ENCODE peak calls at places on chromosomes 4 and X, in four cellular contexts. One of them, this sample, is unnamed.

GRCh38 chr4:130035391-130035790 is 939.4 kb downstream of the C4orf33 start:
- DNase-seq in H1: no peak
- DNase-seq in K562: no peak
- DNase-seq in GM12891: no peak
- DNase-seq in this sample: no peak

GRCh38 chrX:129577473-129577872 is 37.4 kb downstream of the OCRL start:
- DNase-seq in H1: no peak
- DNase-seq in K562: peak; percentile 32
- DNase-seq in GM12891: no peak
- DNase-seq in this sample: no peak

GRCh38 chr4:119559044-119559647 is 69.5 kb downstream of the PDE5A start:
- DNase-seq in H1: no peak
- DNase-seq in K562: no peak
- DNase-seq in GM12891: no peak
- DNase-seq in this sample: no peak

GRCh38 chr4:76930721-76931481 is 18.7 kb upstream of the SEPTIN11 start:
- DNase-seq in H1: no peak
- DNase-seq in K562: no peak
- DNase-seq in GM12891: no peak
- DNase-seq in this sample: no peak

GRCh38 chrX:30663317-30663716 is 10.1 kb downstream of the GK start:
- DNase-seq in H1: no peak
- DNase-seq in K562: no peak
- DNase-seq in GM12891: no peak
- DNase-seq in this sample: no peak

GRCh38 chrX:76183289-76184057 is 10.6 kb downstream of the PBDC1 start:
- DNase-seq in H1: no peak
- DNase-seq in K562: no peak
- DNase-seq in GM12891: no peak
- DNase-seq in this sample: no peak

GRCh38 chr4:78512357-78512920 is 39.1 kb upstream of the ANXA3 start:
- DNase-seq in H1: no peak
- DNase-seq in K562: no peak
- DNase-seq in GM12891: no peak
- DNase-seq in this sample: no peak

GRCh38 chr4:39970559-39971270 is 7.0 kb downstream of the PDS5A start:
- DNase-seq in H1: peak; percentile 23
- DNase-seq in K562: no peak
- DNase-seq in GM12891: no peak
- DNase-seq in this sample: no peak

GRCh38 chr4:53777244-53777984 is 186.1 kb upstream of the LNX1 start:
- DNase-seq in H1: no peak
- DNase-seq in K562: no peak
- DNase-seq in GM12891: no peak
- DNase-seq in this sample: no peak

GRCh38 chr4:130183096-130183495 is 1087.1 kb downstream of the C4orf33 start:
- DNase-seq in H1: no peak
- DNase-seq in K562: no peak
- DNase-seq in GM12891: no peak
- DNase-seq in this sample: no peak

GRCh38 chr4:26573389-26573794 is 10.5 kb upstream of the TBC1D19 start:
- DNase-seq in H1: no peak
- DNase-seq in K562: no peak
- DNase-seq in GM12891: no peak
- DNase-seq in this sample: no peak

GRCh38 chrX:41145920-41146608 is 60.8 kb downstream of the USP9X start:
- DNase-seq in H1: no peak
- DNase-seq in K562: no peak
- DNase-seq in GM12891: no peak
- DNase-seq in this sample: no peak

GRCh38 chr4:14218641-14219040 is 591.1 kb upstream of the BOD1L1 start:
- DNase-seq in H1: no peak
- DNase-seq in K562: no peak
- DNase-seq in GM12891: no peak
- DNase-seq in this sample: no peak

GRCh38 chr4:20832821-20833220 is 132.6 kb downstream of the PACRGL start:
- DNase-seq in H1: no peak
- DNase-seq in K562: no peak
- DNase-seq in GM12891: no peak
- DNase-seq in this sample: no peak

GRCh38 chr4:168776382-168776781 is 233.7 kb downstream of the CBR4 start:
- DNase-seq in H1: no peak
- DNase-seq in K562: no peak
- DNase-seq in GM12891: no peak
- DNase-seq in this sample: no peak

GRCh38 chr4:74671074-74671698 is 123.1 kb downstream of the BTC start:
- DNase-seq in H1: peak; percentile 31
- DNase-seq in K562: peak; percentile 10
- DNase-seq in GM12891: no peak
- DNase-seq in this sample: no peak

GRCh38 chrX:29318051-29318450 is 730.8 kb downstream of the IL1RAPL1 start:
- DNase-seq in H1: no peak
- DNase-seq in K562: no peak
- DNase-seq in GM12891: no peak
- DNase-seq in this sample: no peak

GRCh38 chr4:55447826-55448225 is 52.1 kb downstream of the TMEM165 start:
- DNase-seq in H1: no peak
- DNase-seq in K562: no peak
- DNase-seq in GM12891: no peak
- DNase-seq in this sample: no peak

GRCh38 chr4:157389751-157390150 is 169.2 kb downstream of the GRIA2 start:
- DNase-seq in H1: no peak
- DNase-seq in K562: no peak
- DNase-seq in GM12891: no peak
- DNase-seq in this sample: no peak

GRCh38 chrX:105701310-105702052 is 120.9 kb upstream of the NRK start:
- DNase-seq in H1: no peak
- DNase-seq in K562: no peak
- DNase-seq in GM12891: no peak
- DNase-seq in this sample: no peak

GRCh38 chrX:118779581-118779980 is 44.0 kb upstream of the ZCCHC12 start:
- DNase-seq in H1: no peak
- DNase-seq in K562: no peak
- DNase-seq in GM12891: no peak
- DNase-seq in this sample: no peak

GRCh38 chr4:58981828-58982227 is 1871.6 kb upstream of the IGFBP7 start:
- DNase-seq in H1: no peak
- DNase-seq in K562: no peak
- DNase-seq in GM12891: no peak
- DNase-seq in this sample: no peak

GRCh38 chr4:142408003-142408441 is 438.1 kb downstream of the INPP4B start:
- DNase-seq in H1: no peak
- DNase-seq in K562: no peak
- DNase-seq in GM12891: no peak
- DNase-seq in this sample: no peak

GRCh38 chr4:21948347-21949072 is at the start of gene KCNIP4:
- DNase-seq in H1: no peak
- DNase-seq in K562: no peak
- DNase-seq in GM12891: peak; percentile 7
- DNase-seq in this sample: no peak

GRCh38 chr4:13656569-13656988 is 29.1 kb upstream of the BOD1L1 start:
- DNase-seq in H1: no peak
- DNase-seq in K562: peak; percentile 65
- DNase-seq in GM12891: no peak
- DNase-seq in this sample: peak; percentile 13

GRCh38 chr4:1204828-1205591 is 32.6 kb upstream of the SPON2 start:
- DNase-seq in H1: no peak
- DNase-seq in K562: no peak
- DNase-seq in GM12891: no peak
- DNase-seq in this sample: no peak
- TF ChIP-seq POLR2A in H1: no peak
- TF ChIP-seq POLR2A in K562: no peak
- TF ChIP-seq POLR2A in GM12891: no peak
- TF ChIP-seq POLR2A in this sample: no peak

DNA sequence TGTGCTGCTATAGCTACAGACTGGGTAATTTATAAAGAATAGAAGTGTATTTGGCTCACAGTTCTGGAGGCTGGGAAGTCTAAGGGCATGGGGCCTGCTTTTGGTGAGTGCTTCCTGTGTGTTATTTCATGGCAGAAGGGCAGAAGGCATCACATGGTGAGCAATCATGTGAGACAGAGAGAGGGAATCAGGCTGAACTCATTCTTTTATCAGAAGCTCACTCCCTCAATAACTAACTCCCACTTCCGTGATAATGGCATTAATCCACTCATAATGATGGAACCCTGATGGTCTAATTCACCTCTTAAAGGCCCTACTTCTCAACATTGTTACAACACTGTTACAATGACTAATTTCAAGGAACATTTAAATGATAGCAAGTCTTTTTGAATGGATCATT is 129.4 kb downstream of the FAT4 start:
- DNase-seq in H1: no peak
- DNase-seq in K562: no peak
- DNase-seq in GM12891: no peak
- DNase-seq in this sample: no peak
- TF ChIP-seq TAF1 in H1: no peak
- TF ChIP-seq TAF1 in K562: no peak
- TF ChIP-seq TAF1 in GM12891: no peak
- TF ChIP-seq TAF1 in this sample: no peak

DNA sequence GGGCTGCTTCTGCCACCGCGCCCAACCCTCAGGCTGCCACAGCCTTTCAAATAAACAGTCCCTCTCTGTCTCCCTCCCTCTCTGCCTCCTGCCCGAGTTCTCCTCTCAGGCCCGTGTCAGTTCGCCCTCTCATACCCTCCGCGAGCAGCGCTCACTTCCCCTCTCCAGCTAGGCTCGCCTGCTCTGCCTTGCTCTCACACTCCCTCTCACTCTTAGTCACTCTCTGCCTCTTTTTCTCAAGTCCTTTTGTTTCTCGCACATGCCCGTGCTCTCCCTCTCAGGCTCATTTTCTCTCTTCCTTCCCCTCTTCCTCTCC is 3.2 kb downstream of the EFNB1 start:
- DNase-seq in H1: no peak
- DNase-seq in K562: no peak
- DNase-seq in GM12891: peak; percentile 42
- DNase-seq in this sample: no peak
- TF ChIP-seq POLR2A in H1: no peak
- TF ChIP-seq POLR2A in K562: no peak
- TF ChIP-seq POLR2A in GM12891: no peak
- TF ChIP-seq POLR2A in this sample: no peak

DNA sequence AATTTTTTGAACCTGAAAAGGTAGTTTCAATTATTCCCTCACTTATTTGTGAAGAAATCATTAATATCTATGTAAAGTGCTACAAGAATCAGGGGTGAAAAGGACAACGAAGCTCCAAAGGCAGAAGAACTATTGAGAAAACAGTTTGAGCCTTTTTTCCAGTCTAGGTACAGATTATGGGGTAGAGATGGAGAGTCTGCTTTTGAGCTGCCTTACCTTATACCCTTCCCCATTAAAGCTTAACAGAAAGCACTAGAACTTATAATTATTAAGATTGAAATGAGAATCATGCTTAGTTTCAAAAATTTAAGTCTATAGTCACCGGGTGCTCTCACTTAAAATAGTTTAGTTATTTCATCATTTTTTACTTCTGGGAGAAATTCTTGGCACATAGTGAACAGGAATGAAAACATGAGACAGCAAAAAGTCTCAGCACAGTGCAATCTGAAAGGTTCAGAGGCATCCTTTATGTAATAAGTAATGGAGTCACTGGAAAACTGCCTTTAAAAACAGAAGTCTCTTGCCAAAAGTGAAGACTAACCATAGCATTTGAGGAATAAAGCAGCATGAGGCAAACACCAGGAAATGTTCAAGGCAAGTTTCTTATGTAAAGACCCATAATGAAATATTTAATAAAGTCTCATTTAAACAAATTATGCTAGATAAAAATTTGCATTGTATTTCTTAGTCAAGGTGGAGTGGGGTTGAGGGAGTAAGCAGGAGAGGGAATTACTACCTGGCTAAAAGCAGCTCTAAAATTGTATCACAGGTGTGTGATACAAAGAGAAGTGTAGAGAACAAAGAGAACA is 5.1 kb upstream of the DCLK2 start:
- DNase-seq in H1: no peak
- DNase-seq in K562: no peak
- DNase-seq in GM12891: no peak
- DNase-seq in this sample: no peak
- TF ChIP-seq TAF1 in H1: no peak
- TF ChIP-seq TAF1 in K562: no peak
- TF ChIP-seq TAF1 in GM12891: no peak
- TF ChIP-seq TAF1 in this sample: no peak

GRCh38 chr4:152678841-152679240 is 956 bp downstream of the TMEM154 start:
- DNase-seq in H1: no peak
- DNase-seq in K562: no peak
- DNase-seq in GM12891: no peak
- DNase-seq in this sample: no peak

GRCh38 chr4:152680988-152681731 is 1.4 kb upstream of the TMEM154 start:
- DNase-seq in H1: no peak
- DNase-seq in K562: no peak
- DNase-seq in GM12891: no peak
- DNase-seq in this sample: no peak

GRCh38 chr4:152676052-152676854 is 3.5 kb downstream of the TMEM154 start:
- DNase-seq in H1: no peak
- DNase-seq in K562: no peak
- DNase-seq in GM12891: no peak
- DNase-seq in this sample: no peak

GRCh38 chr4:152682143-152682542 is 2.3 kb upstream of the TMEM154 start:
- DNase-seq in H1: no peak
- DNase-seq in K562: no peak
- DNase-seq in GM12891: no peak
- DNase-seq in this sample: no peak

DNA sequence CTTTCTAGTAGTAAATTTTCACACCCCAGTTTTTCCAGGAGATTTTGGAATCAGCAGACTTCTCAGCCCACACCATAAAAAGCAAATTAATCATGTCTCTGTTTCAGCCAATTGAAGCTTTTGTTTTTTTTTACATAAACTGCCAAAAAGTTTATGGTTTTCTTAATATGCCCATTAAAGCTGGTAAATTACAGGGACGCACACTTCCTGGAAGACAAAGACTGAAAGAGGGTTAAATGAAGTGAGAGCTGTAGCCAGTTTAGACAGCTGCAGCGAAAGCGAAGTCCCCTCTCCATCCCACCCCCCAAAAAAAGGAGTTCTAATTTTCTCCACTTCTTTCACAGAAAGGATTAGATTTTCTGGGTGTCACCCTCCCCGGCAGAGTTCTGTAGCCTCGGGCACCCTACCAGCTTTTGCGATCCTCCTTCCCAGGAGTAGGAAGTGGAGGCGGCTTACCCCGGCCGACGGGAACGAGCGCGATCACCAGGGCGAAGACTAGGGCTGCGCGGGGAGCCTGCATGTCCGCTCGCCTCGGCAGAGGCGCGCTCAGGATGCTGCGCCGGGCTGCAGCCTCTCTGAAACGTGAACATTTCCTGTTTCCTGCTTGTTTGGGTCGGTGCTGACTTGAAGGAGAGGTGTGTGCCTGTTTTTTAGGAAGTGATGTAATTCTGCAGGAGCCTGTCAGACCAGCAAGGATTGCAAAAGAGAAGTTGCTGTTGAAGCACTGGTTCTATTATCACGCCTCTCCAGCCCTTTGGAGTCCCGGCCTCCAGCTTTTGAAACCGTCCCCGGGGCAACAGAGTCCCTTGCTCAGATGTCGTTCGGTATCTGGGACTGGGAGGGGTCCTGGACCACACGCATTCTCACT is at the start of gene TMEM154:
- DNase-seq in H1: peak; percentile 25
- DNase-seq in K562: no peak
- DNase-seq in GM12891: peak; percentile 37
- DNase-seq in this sample: peak; percentile 42
- TF ChIP-seq POLR2A in H1: no peak
- TF ChIP-seq POLR2A in K562: no peak
- TF ChIP-seq POLR2A in GM12891: peak; percentile 94
- TF ChIP-seq POLR2A in this sample: peak; percentile 96

This sample was measured in GM12892.